ENCODE peak calls at places on chromosomes 1 and 21, in four cellular contexts. Q, B, G and M are unnamed samples.

GRCh38 chr1:150621497-150622113 is 7.8 kb downstream of the ENSA start:
- DNase-seq in Q (peak), B (peak), G (peak), M (no peak)

GRCh38 chr1:235160395-235160964 is 570 bp downstream of the RBM34 start:
- DNase-seq in Q (no peak), B (no peak), G (no peak), M (peak)

GRCh38 chr1:201904579-201904978 is 15.9 kb downstream of the SHISA4 start:
- DNase-seq in Q (peak), B (no peak), G (peak), M (peak)

GRCh38 chr1:155889566-155889965 is 21.6 kb downstream of the RIT1 start:
- DNase-seq in Q (peak), B (no peak), G (no peak), M (no peak)

GRCh38 chr1:151837841-151838490 is 1.7 kb downstream of the C2CD4D start:
- DNase-seq in Q (peak), B (no peak), G (peak), M (no peak)

GRCh38 chr1:15525043-15525958 is 1.3 kb upstream of the CASP9 start:
- DNase-seq in Q (no peak), B (peak), G (peak), M (peak)

GRCh38 chr1:205191127-205191577 is 20.4 kb downstream of the DSTYK start:
- DNase-seq in Q (peak), B (no peak), G (no peak), M (no peak)

GRCh38 chr1:67908260-67908936 is 75.1 kb upstream of the GNG12 start:
- DNase-seq in Q (peak), B (no peak), G (no peak), M (no peak)

GRCh38 chr1:175720023-175720422 is 23.4 kb downstream of the TNR start:
- DNase-seq in Q (no peak), B (no peak), G (no peak), M (no peak)

GRCh38 chr1:58426918-58427317 is 119.6 kb downstream of the OMA1 start:
- DNase-seq in Q (no peak), B (no peak), G (no peak), M (no peak)

GRCh38 chr1:182628657-182629056 is 24.5 kb upstream of the RGS16 start:
- DNase-seq in Q (no peak), B (no peak), G (no peak), M (no peak)

GRCh38 chr1:247448107-247448778 is 9.7 kb downstream of the OR2B11 start:
- DNase-seq in Q (peak), B (peak), G (peak), M (no peak)

GRCh38 chr1:92838519-92838918 is 6.7 kb downstream of the RPL5 start:
- DNase-seq in Q (no peak), B (no peak), G (no peak), M (no peak)

GRCh38 chr1:221576268-221576667 is 165.6 kb downstream of the DUSP10 start:
- DNase-seq in Q (peak), B (no peak), G (no peak), M (peak)

GRCh38 chr1:861714-862113 is 62.0 kb upstream of the SAMD11 start:
- DNase-seq in Q (no peak), B (no peak), G (no peak), M (no peak)

GRCh38 chr1:187003353-187003752 is 174.6 kb downstream of the PLA2G4A start:
- DNase-seq in Q (no peak), B (no peak), G (no peak), M (no peak)

GRCh38 chr1:53637726-53638640 is 101.0 kb downstream of the GLIS1 start:
- DNase-seq in Q (no peak), B (no peak), G (no peak), M (no peak)

GRCh38 chr1:21961799-21962198 is 15.0 kb upstream of the CELA3B start:
- DNase-seq in Q (no peak), B (no peak), G (no peak), M (no peak)

GRCh38 chr1:78527706-78528105 is 36.9 kb downstream of the PTGFR start:
- DNase-seq in Q (no peak), B (no peak), G (no peak), M (no peak)

GRCh38 chr21:26800455-26801454 is 44.5 kb downstream of the ADAMTS1 start:
- DNase-seq in Q (peak), B (no peak), G (no peak), M (no peak)

GRCh38 chr1:21614419-21615115 is 54.6 kb downstream of the RAP1GAP start:
- DNase-seq in Q (no peak), B (no peak), G (no peak), M (no peak)

GRCh38 chr21:39385299-39386145 is 36.6 kb upstream of the HMGN1 start:
- DNase-seq in Q (peak), B (peak), G (no peak), M (peak)

GRCh38 chr1:210816136-210816535 is 317.8 kb downstream of the KCNH1 start:
- DNase-seq in Q (no peak), B (no peak), G (no peak), M (no peak)

GRCh38 chr1:210817385-210818275 is 316.3 kb downstream of the KCNH1 start:
- DNase-seq in Q (no peak), B (no peak), G (no peak), M (no peak)

GRCh38 chr1:210821615-210822014 is 312.3 kb downstream of the KCNH1 start:
- DNase-seq in Q (no peak), B (no peak), G (no peak), M (no peak)

GRCh38 chr1:210815641-210816040 is 318.3 kb downstream of the KCNH1 start:
- DNase-seq in Q (no peak), B (no peak), G (no peak), M (no peak)

GRCh38 chr1:210819266-210819665 is 314.7 kb downstream of the KCNH1 start:
- DNase-seq in Q (no peak), B (no peak), G (no peak), M (no peak)
- TF ChIP-seq CTCF in Q (no peak), B (no peak), G (no peak), M (no peak)

GRCh38 chr1:2049225-2049516 is 1.0 kb upstream of the PRKCZ start:
- DNase-seq in Q (no peak), B (no peak), G (no peak), M (no peak)
- H3K4me3 ChIP-seq in Q (no peak), B (no peak), G (peak), M (no peak)

GRCh38 chr1:212914789-212915188 is 35.6 kb upstream of the VASH2 start:
- DNase-seq in Q (no peak), B (no peak), G (peak), M (no peak)

GRCh38 chr1:212917858-212918257 is 32.5 kb upstream of the VASH2 start:
- DNase-seq in Q (no peak), B (no peak), G (no peak), M (no peak)

GRCh38 chr1:212917134-212917485 is 33.2 kb upstream of the VASH2 start:
- DNase-seq in Q (no peak), B (no peak), G (no peak), M (no peak)

GRCh38 chr1:212916395-212917133 is 33.8 kb upstream of the VASH2 start:
- DNase-seq in Q (peak), B (no peak), G (peak), M (no peak)

DNA sequence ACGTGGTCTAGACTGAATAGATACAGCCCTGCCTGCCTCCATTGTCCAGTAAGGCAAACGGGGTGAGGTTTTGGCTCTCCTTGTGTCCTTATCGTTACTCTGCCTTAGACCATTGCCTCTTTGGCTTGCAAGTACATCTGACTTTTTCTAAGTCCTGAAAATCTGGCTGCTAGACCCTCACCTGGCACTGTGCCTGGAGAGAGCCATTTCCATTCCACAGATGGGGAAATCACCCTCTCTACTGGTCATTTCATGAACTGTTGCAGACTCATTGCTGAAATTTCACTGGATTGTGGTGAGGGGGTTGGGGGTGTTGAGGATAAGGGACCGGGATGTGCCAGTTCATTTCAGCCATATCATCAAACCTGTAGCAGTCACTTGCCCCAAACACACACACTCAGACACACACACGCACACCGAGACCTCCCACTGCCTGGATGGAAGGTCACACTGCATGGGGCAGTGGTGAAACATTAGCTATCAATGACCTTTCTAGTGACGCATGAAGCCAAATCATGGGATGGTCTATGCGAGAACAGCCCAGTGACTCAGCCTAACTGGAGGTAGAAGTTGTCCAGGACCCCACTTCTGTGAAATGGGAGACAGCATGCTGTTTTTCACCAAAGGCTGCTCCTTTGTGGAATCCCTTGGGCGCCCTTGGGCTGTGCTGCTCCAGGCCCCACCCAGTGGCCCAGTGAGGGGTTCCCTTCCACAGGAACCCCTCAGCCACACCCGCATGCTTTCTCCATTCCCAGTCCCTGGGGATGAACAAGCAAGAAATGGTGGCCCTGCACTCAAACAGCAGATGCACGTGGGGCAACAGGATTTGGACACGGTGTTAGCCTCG is 34.9 kb upstream of the VASH2 start:
- DNase-seq in Q (no peak), B (no peak), G (peak), M (no peak)
- TF ChIP-seq CTCF in Q (peak), B (no peak), G (peak), M (peak)

GRCh38 chr1:207644852-207645631 is at the start of gene CR1L:
- DNase-seq in Q (peak), B (peak), G (peak), M (no peak)
- H3K4me3 ChIP-seq in Q (peak), B (peak), G (no peak), M (peak)